ENCODE peak calls at places on chromosomes 6 and 20, in nine cellular contexts. One of them, this sample, is unnamed. For H3K4me1, the result is how much of the 10 kb centered on the place peaks cover.

GRCh38 chr20:4051413-4052138 is 36.2 kb upstream of the RNF24 start:
- DNase-seq in upper lobe of left lung: no peak
- DNase-seq in SJSA1: no peak
- DNase-seq in H1: no peak
- DNase-seq in SK-N-SH: no peak
- DNase-seq in suprapubic skin: no peak
- DNase-seq in GM12878: no peak
- DNase-seq in MM.1S: no peak
- DNase-seq in left ventricle myocardium inferior: no peak
- DNase-seq in this sample: no peak

GRCh38 chr6:130500693-130501092 is 134.9 kb downstream of the TMEM200A start:
- DNase-seq in SJSA1: peak
- DNase-seq in H1: no peak
- DNase-seq in MM.1S: no peak
- DNase-seq in upper lobe of left lung: no peak
- DNase-seq in suprapubic skin: no peak
- DNase-seq in SK-N-SH: no peak
- DNase-seq in GM12878: no peak
- DNase-seq in left ventricle myocardium inferior: no peak
- DNase-seq in this sample: no peak

GRCh38 chr6:29864037-29864795 is 36.6 kb downstream of the HLA-G start:
- DNase-seq in H1: no peak
- DNase-seq in MM.1S: no peak
- DNase-seq in SK-N-SH: no peak
- DNase-seq in upper lobe of left lung: peak
- DNase-seq in GM12878: no peak
- DNase-seq in suprapubic skin: no peak
- DNase-seq in SJSA1: no peak
- DNase-seq in left ventricle myocardium inferior: no peak
- DNase-seq in this sample: no peak

GRCh38 chr6:41508479-41508878 is 37.7 kb upstream of the FOXP4 start:
- DNase-seq in suprapubic skin: no peak
- DNase-seq in GM12878: no peak
- DNase-seq in left ventricle myocardium inferior: no peak
- DNase-seq in SJSA1: no peak
- DNase-seq in H1: no peak
- DNase-seq in upper lobe of left lung: no peak
- DNase-seq in MM.1S: no peak
- DNase-seq in SK-N-SH: no peak
- DNase-seq in this sample: no peak

GRCh38 chr6:158474961-158475343 is 84.9 kb upstream of the TMEM181 start:
- DNase-seq in H1: no peak
- DNase-seq in GM12878: no peak
- DNase-seq in MM.1S: no peak
- DNase-seq in suprapubic skin: no peak
- DNase-seq in SJSA1: peak
- DNase-seq in left ventricle myocardium inferior: no peak
- DNase-seq in SK-N-SH: no peak
- DNase-seq in upper lobe of left lung: no peak
- DNase-seq in this sample: no peak

GRCh38 chr6:24273471-24273870 is 84.4 kb downstream of the DCDC2 start:
- DNase-seq in left ventricle myocardium inferior: no peak
- DNase-seq in H1: no peak
- DNase-seq in SK-N-SH: no peak
- DNase-seq in MM.1S: no peak
- DNase-seq in GM12878: no peak
- DNase-seq in SJSA1: no peak
- DNase-seq in upper lobe of left lung: no peak
- DNase-seq in suprapubic skin: no peak
- DNase-seq in this sample: peak

GRCh38 chr6:81875776-81876293 is 123.4 kb upstream of the TENT5A start:
- DNase-seq in upper lobe of left lung: no peak
- DNase-seq in GM12878: no peak
- DNase-seq in MM.1S: no peak
- DNase-seq in SJSA1: no peak
- DNase-seq in SK-N-SH: no peak
- DNase-seq in left ventricle myocardium inferior: no peak
- DNase-seq in H1: no peak
- DNase-seq in suprapubic skin: no peak
- DNase-seq in this sample: no peak

GRCh38 chr6:41958022-41958856 is 16.6 kb upstream of the CCND3 start:
- DNase-seq in upper lobe of left lung: no peak
- DNase-seq in suprapubic skin: no peak
- DNase-seq in SK-N-SH: no peak
- DNase-seq in GM12878: no peak
- DNase-seq in SJSA1: no peak
- DNase-seq in MM.1S: no peak
- DNase-seq in left ventricle myocardium inferior: no peak
- DNase-seq in H1: no peak
- DNase-seq in this sample: no peak

GRCh38 chr20:11429168-11429567 is 488.5 kb upstream of the BTBD3 start:
- DNase-seq in SK-N-SH: no peak
- DNase-seq in MM.1S: no peak
- DNase-seq in SJSA1: no peak
- DNase-seq in left ventricle myocardium inferior: no peak
- DNase-seq in GM12878: no peak
- DNase-seq in H1: no peak
- DNase-seq in upper lobe of left lung: no peak
- DNase-seq in suprapubic skin: no peak
- DNase-seq in this sample: no peak

GRCh38 chr6:52512199-52512598 is 64.7 kb downstream of the TRAM2 start:
- DNase-seq in SJSA1: peak
- DNase-seq in SK-N-SH: no peak
- DNase-seq in GM12878: no peak
- DNase-seq in upper lobe of left lung: no peak
- DNase-seq in left ventricle myocardium inferior: peak
- DNase-seq in H1: no peak
- DNase-seq in MM.1S: no peak
- DNase-seq in suprapubic skin: no peak
- DNase-seq in this sample: peak

GRCh38 chr20:45012682-45013302 is 46.5 kb downstream of the STK4 start:
- DNase-seq in H1: no peak
- DNase-seq in SK-N-SH: no peak
- DNase-seq in left ventricle myocardium inferior: no peak
- DNase-seq in GM12878: no peak
- DNase-seq in suprapubic skin: no peak
- DNase-seq in MM.1S: no peak
- DNase-seq in SJSA1: peak
- DNase-seq in upper lobe of left lung: no peak
- DNase-seq in this sample: peak

GRCh38 chr6:49570474-49571079 is 20.1 kb downstream of the C6orf141 start:
- DNase-seq in SJSA1: no peak
- DNase-seq in left ventricle myocardium inferior: no peak
- DNase-seq in MM.1S: no peak
- DNase-seq in GM12878: no peak
- DNase-seq in SK-N-SH: no peak
- DNase-seq in suprapubic skin: no peak
- DNase-seq in H1: no peak
- DNase-seq in upper lobe of left lung: no peak
- DNase-seq in this sample: peak

GRCh38 chr6:24985313-24985712 is 49.6 kb upstream of the RIPOR2 start:
- DNase-seq in SK-N-SH: no peak
- DNase-seq in MM.1S: no peak
- DNase-seq in H1: no peak
- DNase-seq in left ventricle myocardium inferior: no peak
- DNase-seq in GM12878: no peak
- DNase-seq in suprapubic skin: no peak
- DNase-seq in upper lobe of left lung: no peak
- DNase-seq in SJSA1: no peak
- DNase-seq in this sample: no peak

GRCh38 chr6:22845467-22845866 is 276.1 kb downstream of the HDGFL1 start:
- DNase-seq in SJSA1: no peak
- DNase-seq in SK-N-SH: no peak
- DNase-seq in suprapubic skin: no peak
- DNase-seq in MM.1S: no peak
- DNase-seq in GM12878: no peak
- DNase-seq in H1: no peak
- DNase-seq in left ventricle myocardium inferior: no peak
- DNase-seq in upper lobe of left lung: no peak
- DNase-seq in this sample: no peak

GRCh38 chr6:44339763-44340625 is 2.5 kb upstream of the SPATS1 start:
- DNase-seq in H1: no peak
- DNase-seq in SK-N-SH: no peak
- DNase-seq in GM12878: no peak
- DNase-seq in upper lobe of left lung: no peak
- DNase-seq in left ventricle myocardium inferior: no peak
- DNase-seq in suprapubic skin: no peak
- DNase-seq in SJSA1: no peak
- DNase-seq in MM.1S: no peak
- DNase-seq in this sample: no peak

GRCh38 chr6:154474636-154475428 is 35.7 kb downstream of the CNKSR3 start:
- DNase-seq in left ventricle myocardium inferior: no peak
- DNase-seq in MM.1S: no peak
- DNase-seq in suprapubic skin: no peak
- DNase-seq in SJSA1: peak
- DNase-seq in upper lobe of left lung: no peak
- DNase-seq in H1: no peak
- DNase-seq in GM12878: no peak
- DNase-seq in SK-N-SH: no peak
- DNase-seq in this sample: no peak

GRCh38 chr6:107132330-107132954 is 17.1 kb upstream of the BEND3 start:
- DNase-seq in suprapubic skin: peak
- DNase-seq in upper lobe of left lung: no peak
- DNase-seq in GM12878: no peak
- DNase-seq in left ventricle myocardium inferior: no peak
- DNase-seq in SK-N-SH: peak
- DNase-seq in H1: no peak
- DNase-seq in SJSA1: peak
- DNase-seq in MM.1S: peak
- DNase-seq in this sample: peak

GRCh38 chr20:14142171-14142570 is 146.9 kb downstream of the MACROD2 start:
- DNase-seq in H1: peak
- DNase-seq in upper lobe of left lung: no peak
- DNase-seq in left ventricle myocardium inferior: no peak
- DNase-seq in MM.1S: peak
- DNase-seq in suprapubic skin: no peak
- DNase-seq in SJSA1: peak
- DNase-seq in SK-N-SH: peak
- DNase-seq in GM12878: peak
- DNase-seq in this sample: peak

GRCh38 chr6:148967128-148967527 is 220.3 kb downstream of the UST start:
- DNase-seq in SK-N-SH: no peak
- DNase-seq in left ventricle myocardium inferior: no peak
- DNase-seq in upper lobe of left lung: no peak
- DNase-seq in SJSA1: no peak
- DNase-seq in H1: no peak
- DNase-seq in suprapubic skin: no peak
- DNase-seq in GM12878: no peak
- DNase-seq in MM.1S: no peak
- DNase-seq in this sample: peak

GRCh38 chr6:147503587-147503986 is 4.9 kb upstream of the SAMD5 start:
- DNase-seq in suprapubic skin: no peak
- DNase-seq in MM.1S: no peak
- DNase-seq in SK-N-SH: no peak
- DNase-seq in GM12878: no peak
- DNase-seq in upper lobe of left lung: no peak
- DNase-seq in left ventricle myocardium inferior: no peak
- DNase-seq in SJSA1: no peak
- DNase-seq in H1: peak
- DNase-seq in this sample: no peak

GRCh38 chr6:35042041-35042440 is 99.1 kb downstream of the TCP11 start:
- DNase-seq in SK-N-SH: no peak
- DNase-seq in left ventricle myocardium inferior: no peak
- DNase-seq in H1: no peak
- DNase-seq in suprapubic skin: no peak
- DNase-seq in GM12878: no peak
- DNase-seq in MM.1S: no peak
- DNase-seq in upper lobe of left lung: no peak
- DNase-seq in SJSA1: no peak
- DNase-seq in this sample: no peak
- H3K4me1 ChIP-seq in SK-N-SH: under half
- H3K4me1 ChIP-seq in left ventricle myocardium inferior: half or more
- H3K4me1 ChIP-seq in H1: under half
- H3K4me1 ChIP-seq in suprapubic skin: half or more
- H3K4me1 ChIP-seq in GM12878: under half
- H3K4me1 ChIP-seq in MM.1S: under half
- H3K4me1 ChIP-seq in upper lobe of left lung: half or more
- H3K4me1 ChIP-seq in SJSA1: under half
- H3K4me1 ChIP-seq in this sample: under half

DNA sequence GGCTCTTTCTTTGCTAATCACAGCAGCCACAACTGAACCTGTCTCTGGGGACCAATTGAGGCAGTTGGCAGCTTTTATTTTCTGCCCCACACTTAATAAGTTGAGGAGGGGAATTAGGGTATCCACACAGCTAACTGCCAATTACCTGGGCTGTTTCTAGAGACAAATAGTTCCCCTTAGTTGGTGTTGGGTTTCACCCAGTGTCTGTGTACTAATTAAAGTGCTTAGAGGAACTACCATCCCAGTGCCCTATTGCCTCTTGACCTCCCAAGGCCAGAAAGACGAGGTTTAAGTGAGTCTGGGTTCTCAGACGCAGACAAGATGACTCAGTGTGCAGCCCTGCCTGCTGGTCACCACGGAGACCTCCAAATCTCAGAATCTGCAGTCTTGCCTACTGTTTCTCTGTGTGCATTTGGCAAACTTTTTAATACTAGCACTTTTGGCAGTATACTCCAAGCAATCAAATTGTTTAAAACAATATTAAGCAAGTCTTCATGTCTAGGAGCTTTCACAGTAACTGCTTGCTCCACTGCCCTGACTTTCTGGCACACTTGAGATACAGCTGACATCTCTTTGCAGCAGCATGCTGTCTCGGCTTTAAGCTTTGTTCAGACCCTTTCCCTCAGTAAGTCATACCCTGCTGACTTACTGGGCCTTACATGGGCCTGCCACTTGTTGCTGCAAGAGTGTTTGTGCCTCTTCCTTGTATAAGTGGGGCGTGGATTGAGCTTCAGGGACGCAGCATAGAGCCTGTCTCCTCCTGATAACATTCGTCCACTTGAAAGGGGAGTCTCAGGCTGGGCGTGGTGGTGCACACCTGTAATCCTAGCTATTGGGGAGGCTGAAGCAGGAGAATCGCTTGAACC is 31.9 kb downstream of the STK35 start:
- DNase-seq in GM12878: peak
- DNase-seq in H1: no peak
- DNase-seq in SK-N-SH: no peak
- DNase-seq in SJSA1: no peak
- DNase-seq in suprapubic skin: no peak
- DNase-seq in upper lobe of left lung: no peak
- DNase-seq in left ventricle myocardium inferior: no peak
- DNase-seq in MM.1S: no peak
- DNase-seq in this sample: no peak
- H3K4me1 ChIP-seq in GM12878: under half
- H3K4me1 ChIP-seq in H1: under half
- H3K4me1 ChIP-seq in SK-N-SH: under half
- H3K4me1 ChIP-seq in SJSA1: under half
- H3K4me1 ChIP-seq in suprapubic skin: half or more
- H3K4me1 ChIP-seq in upper lobe of left lung: under half
- H3K4me1 ChIP-seq in left ventricle myocardium inferior: half or more
- H3K4me1 ChIP-seq in MM.1S: under half
- H3K4me1 ChIP-seq in this sample: under half

GRCh38 chr6:111846511-111847409 is 26.5 kb downstream of the FYN start:
- DNase-seq in SK-N-SH: no peak
- DNase-seq in GM12878: no peak
- DNase-seq in SJSA1: no peak
- DNase-seq in H1: no peak
- DNase-seq in MM.1S: no peak
- DNase-seq in suprapubic skin: no peak
- DNase-seq in left ventricle myocardium inferior: peak
- DNase-seq in upper lobe of left lung: no peak
- DNase-seq in this sample: peak
- H3K4me1 ChIP-seq in SK-N-SH: under half
- H3K4me1 ChIP-seq in GM12878: half or more
- H3K4me1 ChIP-seq in SJSA1: half or more
- H3K4me1 ChIP-seq in H1: under half
- H3K4me1 ChIP-seq in MM.1S: under half
- H3K4me1 ChIP-seq in suprapubic skin: under half
- H3K4me1 ChIP-seq in left ventricle myocardium inferior: half or more
- H3K4me1 ChIP-seq in upper lobe of left lung: half or more
- H3K4me1 ChIP-seq in this sample: half or more

GRCh38 chr6:32943864-32944263 is 3.0 kb upstream of the HLA-DMB start:
- DNase-seq in SJSA1: no peak
- DNase-seq in upper lobe of left lung: no peak
- DNase-seq in SK-N-SH: no peak
- DNase-seq in MM.1S: no peak
- DNase-seq in suprapubic skin: no peak
- DNase-seq in left ventricle myocardium inferior: no peak
- DNase-seq in GM12878: no peak
- DNase-seq in H1: no peak
- DNase-seq in this sample: no peak
- H3K4me1 ChIP-seq in SJSA1: under half
- H3K4me1 ChIP-seq in upper lobe of left lung: under half
- H3K4me1 ChIP-seq in SK-N-SH: under half
- H3K4me1 ChIP-seq in MM.1S: under half
- H3K4me1 ChIP-seq in suprapubic skin: under half
- H3K4me1 ChIP-seq in left ventricle myocardium inferior: under half
- H3K4me1 ChIP-seq in GM12878: half or more
- H3K4me1 ChIP-seq in H1: under half
- H3K4me1 ChIP-seq in this sample: under half

This sample was measured in SJCRH30.